ENCODE peak calls at places on chromosomes 5 and 9, in ten cellular contexts. Y is sigmoid colon; T is ACHN; M is amniotic epithelial cell; H is AG20443; Q is stimulated activated CD4-positive, alpha-beta T cell treated with anti-CD3 and anti-CD28 coated beads, Interleukin-2, amount 100 ng/mL, for 48 hours; C is foreskin fibroblast; P is NCI-H1092; U is GM23338; J is EH. L is an unnamed sample.

GRCh38 chr5:22473865-22474264 is 379.3 kb downstream of the CDH12 start:
- DNase-seq in H (no peak), P (no peak), U (no peak), T (no peak), C (no peak), J (no peak), Q (no peak), M (peak), Y (no peak), L (no peak)

GRCh38 chr5:151219789-151220188 is 4.1 kb downstream of the CCDC69 start:
- DNase-seq in T (no peak), Y (no peak), C (no peak), M (no peak), H (no peak), Q (no peak), U (peak), J (no peak), P (no peak), L (no peak)

GRCh38 chr9:130241198-130241535 is 24.4 kb upstream of the HMCN2 start:
- DNase-seq in U (no peak), H (no peak), P (no peak), Q (no peak), T (no peak), J (no peak), Y (peak), M (no peak), C (no peak), L (no peak)

GRCh38 chr5:133753856-133754255 is 141.5 kb upstream of the FSTL4 start:
- DNase-seq in T (no peak), Q (no peak), M (no peak), Y (no peak), J (peak), P (no peak), C (no peak), H (no peak), U (no peak), L (no peak)

GRCh38 chr9:6354072-6354686 is 26.0 kb downstream of the TPD52L3 start:
- DNase-seq in C (peak), J (peak), P (peak), H (peak), U (peak), T (peak), M (peak), Q (peak), Y (no peak), L (no peak)

GRCh38 chr9:93713716-93714115 is 137.3 kb downstream of the PHF2 start:
- DNase-seq in C (no peak), M (peak), J (peak), U (no peak), H (no peak), P (no peak), T (no peak), Y (no peak), Q (no peak), L (no peak)

GRCh38 chr9:124849801-124850200 is 3.5 kb upstream of the WDR38 start:
- DNase-seq in P (no peak), C (peak), Q (no peak), H (peak), T (no peak), Y (peak), J (peak), M (peak), U (no peak), L (no peak)

GRCh38 chr9:79111653-79112052 is 460.1 kb upstream of the TLE4 start:
- DNase-seq in T (no peak), H (no peak), C (no peak), J (no peak), U (peak), Q (no peak), M (no peak), Y (no peak), P (no peak), L (no peak)

GRCh38 chr5:18397393-18397792 is 763.1 kb downstream of the TAF11L14 start:
- DNase-seq in Q (no peak), J (no peak), T (no peak), P (no peak), Y (no peak), C (no peak), H (no peak), U (no peak), M (no peak), L (no peak)

GRCh38 chr9:112496074-112496722 is 9.6 kb downstream of the KIAA1958 start:
- DNase-seq in J (no peak), Q (no peak), C (no peak), H (no peak), Y (no peak), T (no peak), P (no peak), U (no peak), M (peak), L (no peak)

GRCh38 chr5:80745490-80745889 is 90.7 kb upstream of the DHFR start:
- DNase-seq in M (peak), Q (no peak), T (peak), H (no peak), U (no peak), J (peak), C (peak), Y (no peak), P (no peak), L (no peak)

GRCh38 chr5:74075496-74075895 is 449.5 kb downstream of the ARHGEF28 start:
- DNase-seq in U (no peak), Y (no peak), J (no peak), C (no peak), Q (no peak), H (no peak), P (no peak), T (no peak), M (no peak), L (no peak)

GRCh38 chr5:140240987-140241706 is 61.8 kb downstream of the PFDN1 start:
- DNase-seq in Y (peak), C (peak), M (peak), P (peak), Q (no peak), T (peak), U (peak), J (peak), H (peak), L (no peak)